ENCODE peak calls at places on chromosomes 6 and 20, in five cellular contexts. One of them, this sample, is unnamed.

GRCh38 chr6:165119231-165120020 is 190.0 kb downstream of the C6orf118 start:
- DNase-seq in GM12878: no peak
- DNase-seq in H1: no peak
- DNase-seq in K562: no peak
- DNase-seq in A549: no peak
- DNase-seq in this sample: no peak

GRCh38 chr6:26270903-26271639 is 93.9 kb upstream of the BTN3A2 start:
- DNase-seq in GM12878: peak
- DNase-seq in A549: no peak
- DNase-seq in H1: peak
- DNase-seq in K562: no peak
- DNase-seq in this sample: no peak

GRCh38 chr6:14951704-14952103 is 294.2 kb upstream of the JARID2 start:
- DNase-seq in A549: no peak
- DNase-seq in H1: no peak
- DNase-seq in K562: no peak
- DNase-seq in GM12878: no peak
- DNase-seq in this sample: no peak

GRCh38 chr20:35316086-35316485 is 23.9 kb upstream of the FAM83C start:
- DNase-seq in GM12878: no peak
- DNase-seq in K562: no peak
- DNase-seq in H1: no peak
- DNase-seq in A549: no peak
- DNase-seq in this sample: no peak

GRCh38 chr6:161284653-161285052 is 10.8 kb upstream of the AGPAT4 start:
- DNase-seq in H1: no peak
- DNase-seq in A549: no peak
- DNase-seq in GM12878: no peak
- DNase-seq in K562: no peak
- DNase-seq in this sample: no peak

GRCh38 chr6:81624443-81624842 is 128.0 kb downstream of the TENT5A start:
- DNase-seq in GM12878: no peak
- DNase-seq in K562: no peak
- DNase-seq in A549: no peak
- DNase-seq in H1: no peak
- DNase-seq in this sample: no peak

GRCh38 chr6:31814677-31815024 is 432 bp downstream of the HSPA1L start:
- DNase-seq in K562: peak
- DNase-seq in A549: peak
- DNase-seq in GM12878: peak
- DNase-seq in H1: peak
- DNase-seq in this sample: peak

GRCh38 chr20:2108987-2109386 is 7.4 kb downstream of the STK35 start:
- DNase-seq in GM12878: no peak
- DNase-seq in H1: no peak
- DNase-seq in A549: peak
- DNase-seq in K562: no peak
- DNase-seq in this sample: peak

GRCh38 chr6:154887051-154887450 is 108.1 kb upstream of the TIAM2 start:
- DNase-seq in GM12878: no peak
- DNase-seq in H1: no peak
- DNase-seq in K562: no peak
- DNase-seq in A549: no peak
- DNase-seq in this sample: no peak

GRCh38 chr6:158660331-158660730 is 10.5 kb downstream of the SYTL3 start:
- DNase-seq in GM12878: no peak
- DNase-seq in H1: peak
- DNase-seq in A549: peak
- DNase-seq in K562: peak
- DNase-seq in this sample: no peak

GRCh38 chr6:147504848-147505247 is 3.6 kb upstream of the SAMD5 start:
- DNase-seq in K562: no peak
- DNase-seq in H1: no peak
- DNase-seq in A549: no peak
- DNase-seq in GM12878: no peak
- DNase-seq in this sample: no peak

GRCh38 chr20:62356948-62357667 is 10.0 kb downstream of the LAMA5 start:
- DNase-seq in A549: peak
- DNase-seq in GM12878: no peak
- DNase-seq in H1: no peak
- DNase-seq in K562: peak
- DNase-seq in this sample: no peak

GRCh38 chr20:32062776-32063170 is 10.7 kb downstream of the HCK start:
- DNase-seq in A549: no peak
- DNase-seq in H1: no peak
- DNase-seq in GM12878: peak
- DNase-seq in K562: no peak
- DNase-seq in this sample: no peak

GRCh38 chr6:46735720-46736031 is 501 bp upstream of the PLA2G7 start:
- DNase-seq in H1: no peak
- DNase-seq in K562: no peak
- DNase-seq in GM12878: no peak
- DNase-seq in A549: no peak
- DNase-seq in this sample: no peak

GRCh38 chr20:50218987-50219435 is 28.4 kb downstream of the CEBPB start:
- DNase-seq in GM12878: no peak
- DNase-seq in A549: no peak
- DNase-seq in K562: peak
- DNase-seq in H1: no peak
- DNase-seq in this sample: peak

GRCh38 chr6:6674872-6675271 is 86.4 kb downstream of the LY86 start:
- DNase-seq in H1: peak
- DNase-seq in GM12878: no peak
- DNase-seq in A549: no peak
- DNase-seq in K562: peak
- DNase-seq in this sample: no peak

GRCh38 chr6:66717786-66718185 is 1010.8 kb upstream of the EYS start:
- DNase-seq in A549: no peak
- DNase-seq in K562: no peak
- DNase-seq in GM12878: no peak
- DNase-seq in H1: no peak
- DNase-seq in this sample: no peak

GRCh38 chr6:13281630-13282156 is 46.6 kb downstream of the TBC1D7 start:
- DNase-seq in GM12878: no peak
- DNase-seq in K562: no peak
- DNase-seq in H1: no peak
- DNase-seq in A549: no peak
- DNase-seq in this sample: no peak

GRCh38 chr20:51639206-51639832 is 96.8 kb upstream of the NFATC2 start:
- DNase-seq in GM12878: no peak
- DNase-seq in H1: peak
- DNase-seq in A549: peak
- DNase-seq in K562: peak
- DNase-seq in this sample: peak

DNA sequence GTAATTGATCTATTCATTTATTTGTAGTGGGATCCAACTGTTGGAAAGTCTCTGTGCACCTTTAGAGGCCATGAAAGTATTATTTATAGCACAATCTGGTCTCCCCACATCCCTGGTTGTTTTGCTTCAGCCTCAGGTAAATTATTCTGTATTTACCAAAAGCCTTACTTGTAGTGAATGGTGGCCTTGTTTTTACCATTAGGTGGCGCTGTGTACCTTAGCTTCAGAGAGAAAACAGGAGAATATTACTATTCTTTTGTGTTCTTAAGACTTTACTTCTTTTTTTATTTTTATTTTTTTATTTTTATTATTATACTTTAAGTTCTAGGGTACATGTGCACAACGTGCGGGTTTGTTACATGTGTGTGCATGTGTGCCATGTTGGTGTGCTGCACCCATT is 23.7 kb downstream of the PEX7 start:
- DNase-seq in GM12878: no peak
- DNase-seq in H1: no peak
- DNase-seq in K562: peak
- DNase-seq in A549: peak
- DNase-seq in this sample: peak
- TF ChIP-seq HDAC2 in GM12878: no peak
- TF ChIP-seq HDAC2 in H1: no peak
- TF ChIP-seq HDAC2 in K562: no peak
- TF ChIP-seq HDAC2 in A549: no peak
- TF ChIP-seq HDAC2 in this sample: no peak

GRCh38 chr20:33450867-33451266 is 7.3 kb upstream of the SNTA1 start:
- DNase-seq in A549: peak
- DNase-seq in K562: no peak
- DNase-seq in H1: no peak
- DNase-seq in GM12878: no peak
- DNase-seq in this sample: no peak
- TF ChIP-seq HDAC2 in A549: no peak
- TF ChIP-seq HDAC2 in K562: no peak
- TF ChIP-seq HDAC2 in H1: no peak
- TF ChIP-seq HDAC2 in GM12878: no peak
- TF ChIP-seq HDAC2 in this sample: no peak

GRCh38 chr20:57053067-57053466 is 213.4 kb downstream of the BMP7 start:
- DNase-seq in GM12878: no peak
- DNase-seq in K562: no peak
- DNase-seq in A549: no peak
- DNase-seq in H1: no peak
- DNase-seq in this sample: no peak

GRCh38 chr20:57051096-57051495 is 215.3 kb downstream of the BMP7 start:
- DNase-seq in K562: no peak
- DNase-seq in H1: no peak
- DNase-seq in A549: no peak
- DNase-seq in GM12878: no peak
- DNase-seq in this sample: peak

GRCh38 chr20:57055345-57055744 is 211.1 kb downstream of the BMP7 start:
- DNase-seq in K562: no peak
- DNase-seq in GM12878: no peak
- DNase-seq in H1: no peak
- DNase-seq in A549: no peak
- DNase-seq in this sample: no peak

GRCh38 chr20:57056651-57057050 is 209.8 kb downstream of the BMP7 start:
- DNase-seq in K562: no peak
- DNase-seq in H1: no peak
- DNase-seq in A549: no peak
- DNase-seq in GM12878: no peak
- DNase-seq in this sample: no peak

DNA sequence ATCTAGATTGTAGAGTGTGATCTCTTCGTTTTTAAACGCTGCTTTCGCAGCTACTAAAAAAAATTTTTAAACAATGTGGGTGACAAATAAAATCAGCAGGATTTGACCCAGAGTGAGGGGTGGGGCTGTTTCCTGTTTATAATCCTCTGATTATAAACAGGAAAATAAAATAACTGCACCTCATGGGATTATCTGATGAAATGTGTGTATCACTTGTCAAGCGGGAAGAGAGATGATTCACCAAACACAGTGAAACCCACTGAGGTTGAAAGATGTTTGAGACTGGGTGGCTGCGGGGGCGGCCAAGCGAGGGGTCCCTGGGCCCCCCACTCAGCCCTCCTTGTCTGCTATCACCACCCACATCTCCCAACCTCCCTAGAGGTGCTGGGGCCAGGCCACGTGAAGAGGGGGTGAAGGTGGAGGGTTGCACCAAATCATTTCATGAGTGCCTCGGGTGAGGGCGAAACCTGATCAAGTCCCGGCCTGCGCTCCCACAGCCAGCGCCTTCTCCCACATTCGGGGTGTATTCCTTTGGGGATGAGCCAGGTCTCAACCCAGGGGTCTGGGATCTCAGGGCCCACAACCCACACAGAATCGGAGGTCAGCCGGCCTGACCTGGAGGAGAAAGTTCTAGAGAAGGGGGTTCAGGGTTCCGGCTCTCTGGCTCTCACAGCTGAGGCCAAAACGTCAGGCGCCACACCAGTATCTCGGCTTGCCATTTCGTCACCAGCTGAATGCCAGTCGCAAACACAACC is 212.5 kb downstream of the BMP7 start:
- DNase-seq in K562: no peak
- DNase-seq in H1: no peak
- DNase-seq in GM12878: no peak
- DNase-seq in A549: no peak
- DNase-seq in this sample: no peak
- TF ChIP-seq HDAC2 in K562: no peak
- TF ChIP-seq HDAC2 in H1: no peak
- TF ChIP-seq HDAC2 in GM12878: no peak
- TF ChIP-seq HDAC2 in A549: no peak
- TF ChIP-seq HDAC2 in this sample: no peak

DNA sequence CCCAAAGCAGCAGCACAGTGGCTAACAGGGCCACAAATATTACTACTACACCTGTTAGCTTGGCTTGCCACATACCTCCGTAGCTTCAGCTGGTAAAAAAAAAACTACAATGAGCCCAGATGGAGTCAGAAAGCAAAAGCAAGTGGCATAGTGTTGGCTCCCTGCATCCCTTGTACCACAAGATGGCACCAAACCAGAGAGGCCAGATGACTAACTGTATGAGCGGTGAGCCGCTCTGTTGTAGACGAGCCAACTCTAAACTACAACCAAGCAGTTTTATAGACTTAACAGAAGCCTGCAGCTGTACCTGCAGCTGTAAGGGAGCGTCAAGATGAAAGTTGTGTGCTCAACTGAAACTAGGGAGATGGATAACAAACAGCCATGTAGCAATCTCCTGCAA is 84.5 kb upstream of the MCHR2 start:
- DNase-seq in H1: peak
- DNase-seq in A549: peak
- DNase-seq in GM12878: no peak
- DNase-seq in K562: no peak
- DNase-seq in this sample: peak
- TF ChIP-seq HDAC2 in H1: no peak
- TF ChIP-seq HDAC2 in A549: no peak
- TF ChIP-seq HDAC2 in GM12878: no peak
- TF ChIP-seq HDAC2 in K562: no peak
- TF ChIP-seq HDAC2 in this sample: no peak